ENCODE peak calls at places on chromosomes 6 and 20, in six cellular contexts. B, V, S, D, P and F are unnamed samples.

GRCh38 chr20:2984028-2984501 is 59.4 kb upstream of the GNRH2 start:
- DNase-seq in B (no peak), V (no peak), S (peak), D (no peak), P (peak), F (no peak)

GRCh38 chr6:121925024-121925423 is 474.4 kb upstream of the HSF2 start:
- DNase-seq in B (no peak), V (no peak), S (no peak), D (no peak), P (no peak), F (no peak)

GRCh38 chr20:3740600-3741301 is 8.3 kb downstream of the HSPA12B start:
- DNase-seq in B (no peak), V (no peak), S (no peak), D (no peak), P (no peak), F (no peak)

GRCh38 chr6:169975286-169975685 is 223.9 kb downstream of the ERMARD start:
- DNase-seq in B (no peak), V (no peak), S (no peak), D (no peak), P (no peak), F (no peak)

GRCh38 chr6:85403331-85404015 is 46.4 kb upstream of the NT5E start:
- DNase-seq in B (no peak), V (no peak), S (no peak), D (no peak), P (no peak), F (no peak)

GRCh38 chr6:7021306-7021705 is 86.5 kb upstream of the RREB1 start:
- DNase-seq in B (no peak), V (no peak), S (no peak), D (no peak), P (no peak), F (no peak)

GRCh38 chr20:62662422-62662821 is 20.1 kb downstream of the SLCO4A1 start:
- DNase-seq in B (no peak), V (no peak), S (no peak), D (no peak), P (no peak), F (no peak)

GRCh38 chr20:63958471-63958870 is 2.3 kb upstream of the UCKL1 start:
- DNase-seq in B (no peak), V (no peak), S (no peak), D (no peak), P (no peak), F (no peak)

GRCh38 chr20:1875762-1876161 is 19.4 kb upstream of the SIRPA start:
- DNase-seq in B (no peak), V (no peak), S (no peak), D (no peak), P (no peak), F (no peak)

GRCh38 chr6:116475151-116475550 is 14.0 kb downstream of the CALHM6 start:
- DNase-seq in B (no peak), V (no peak), S (no peak), D (no peak), P (no peak), F (no peak)

GRCh38 chr6:43444601-43445000 is 10.7 kb downstream of the DLK2 start:
- DNase-seq in B (no peak), V (no peak), S (no peak), D (no peak), P (no peak), F (no peak)

GRCh38 chr6:24584390-24584735 is 61.6 kb downstream of the KIAA0319 start:
- DNase-seq in B (no peak), V (no peak), S (no peak), D (no peak), P (no peak), F (no peak)

GRCh38 chr6:43773050-43773956 is 3.3 kb downstream of the VEGFA start:
- DNase-seq in B (peak), V (no peak), S (peak), D (peak), P (no peak), F (peak)

GRCh38 chr6:408599-409102 is 17.1 kb downstream of the IRF4 start:
- DNase-seq in B (peak), V (no peak), S (no peak), D (peak), P (no peak), F (no peak)

GRCh38 chr6:150876598-150876997 is 11.1 kb downstream of the MTHFD1L start:
- DNase-seq in B (no peak), V (no peak), S (no peak), D (no peak), P (no peak), F (no peak)

GRCh38 chr6:23905301-23905700 is 220.7 kb upstream of the NRSN1 start:
- DNase-seq in B (no peak), V (no peak), S (no peak), D (no peak), P (no peak), F (no peak)

GRCh38 chr6:160069050-160069454 is 52.6 kb upstream of the SLC22A1 start:
- DNase-seq in B (no peak), V (no peak), S (peak), D (no peak), P (peak), F (peak)

GRCh38 chr6:37516920-37517405 is 17.3 kb upstream of the CCDC167 start:
- DNase-seq in B (no peak), V (no peak), S (no peak), D (no peak), P (no peak), F (no peak)

GRCh38 chr6:124989136-124989983 is 27.1 kb downstream of the RNF217 start:
- DNase-seq in B (no peak), V (no peak), S (no peak), D (no peak), P (no peak), F (no peak)
- TF ChIP-seq POLR2AphosphoS5 in B (no peak), V (no peak), S (no peak), D (no peak), P (no peak), F (no peak)

DNA sequence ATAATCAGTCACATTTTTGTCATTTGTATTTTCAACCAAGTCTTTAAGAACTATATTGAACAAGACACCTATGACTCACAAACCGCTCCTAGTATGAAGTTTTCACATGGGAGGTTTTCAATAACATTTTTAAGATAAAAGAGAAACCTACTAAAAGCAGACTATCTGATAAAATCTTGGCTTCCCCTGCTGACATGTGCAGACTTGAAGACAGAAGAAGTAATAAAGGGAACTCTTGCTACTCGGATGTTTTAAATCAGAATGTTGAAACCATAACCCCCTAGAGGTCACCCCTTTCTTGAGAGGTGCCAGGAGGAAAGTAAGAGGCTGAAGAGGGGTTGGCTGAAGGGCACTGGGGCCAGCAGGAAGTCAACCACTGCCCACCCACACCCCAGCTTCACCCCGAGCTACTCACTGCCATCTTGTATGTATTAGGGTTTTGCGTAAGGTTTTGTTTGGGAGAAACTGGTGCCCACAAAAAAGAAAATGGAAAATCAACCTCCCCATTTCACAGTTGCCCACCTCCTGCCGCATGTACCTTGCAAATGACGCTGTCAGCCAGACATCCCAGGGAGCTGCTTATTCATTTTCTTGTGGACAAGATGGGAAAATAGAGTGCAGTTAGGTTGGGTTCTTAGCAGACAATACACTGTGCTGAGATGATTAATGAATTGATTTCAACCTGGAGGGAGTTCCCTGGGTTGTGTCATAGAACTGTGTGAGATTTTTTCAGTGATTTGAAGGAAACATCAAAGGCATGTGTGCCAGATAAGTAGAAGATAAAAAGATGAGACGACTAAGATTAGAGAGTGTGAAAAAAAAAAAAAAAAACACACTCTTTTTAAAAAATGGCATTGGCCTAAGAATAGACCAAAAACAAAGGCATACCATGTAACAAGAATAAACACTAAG is 83.2 kb upstream of the TAB2 start:
- DNase-seq in B (no peak), V (no peak), S (no peak), D (no peak), P (no peak), F (no peak)
- TF ChIP-seq TAF1 in B (no peak), V (no peak), S (no peak), D (no peak), P (no peak), F (no peak)

GRCh38 chr6:11366183-11366933 is 133.9 kb upstream of the NEDD9 start:
- DNase-seq in B (no peak), V (no peak), S (peak), D (no peak), P (peak), F (no peak)
- TF ChIP-seq POLR2A in B (no peak), V (no peak), S (no peak), D (no peak), P (peak), F (no peak)

DNA sequence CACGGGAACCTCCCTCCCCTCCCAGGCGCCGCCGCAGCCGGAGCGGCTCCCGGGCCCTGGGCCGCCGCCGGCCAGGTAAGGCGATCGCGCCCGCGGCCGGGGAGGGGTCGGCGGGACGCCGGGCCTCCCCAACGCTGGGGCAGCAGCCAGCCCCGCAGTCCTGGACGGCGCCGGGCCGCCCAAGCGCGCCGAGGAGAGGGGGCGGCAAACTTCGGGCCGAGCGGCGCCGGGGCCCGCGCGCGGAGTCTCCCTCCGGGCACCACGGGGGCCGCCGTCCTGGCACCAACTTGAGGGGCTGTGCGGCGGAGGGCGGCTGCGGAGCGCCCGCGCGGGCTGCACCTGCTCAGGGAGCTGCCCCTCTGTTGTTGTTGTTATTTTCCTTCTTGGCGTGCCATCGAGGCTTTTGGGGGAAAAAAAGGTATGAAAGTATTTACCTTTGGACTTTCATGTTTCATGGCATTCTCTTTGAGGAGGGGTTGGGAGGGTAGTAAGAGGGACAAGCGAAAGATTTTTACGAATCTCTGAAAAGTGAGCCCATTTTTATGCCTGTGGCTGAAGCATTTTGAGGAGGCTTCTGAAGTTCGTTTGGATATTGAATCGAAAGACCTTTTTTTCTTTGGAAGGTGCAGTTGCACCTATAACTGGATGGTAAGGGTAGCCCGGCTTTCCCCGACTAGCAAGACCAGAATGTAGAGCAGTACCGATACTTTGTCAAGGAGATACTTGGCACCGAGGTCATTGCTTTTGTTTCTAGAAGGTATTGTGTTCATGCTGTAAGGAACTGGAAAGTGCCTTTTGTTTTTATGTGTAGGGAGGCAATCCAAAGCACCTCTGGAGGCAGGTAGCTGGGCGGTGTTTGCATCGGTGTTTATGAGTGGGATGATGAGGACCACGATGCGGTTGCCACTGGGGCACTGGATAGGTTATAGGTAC is at the start of gene RNF182:
- DNase-seq in B (no peak), V (no peak), S (peak), D (peak), P (no peak), F (peak)
- TF ChIP-seq POLR2AphosphoS5 in B (no peak), V (no peak), S (no peak), D (no peak), P (no peak), F (no peak)